ENCODE peak calls at places on chromosomes 1 and 21, in nine cellular contexts. E is HL-60; G is mesothelial cell of epicardium; I is CD8-positive, alpha-beta T cell; U is PC-3; K is GM23338; O is lower leg skin; R is right lobe of liver; P is WTC11. T is an unnamed sample.

GRCh38 chr21:46455575-46456385 is 2.9 kb upstream of the DIP2A start:
- DNase-seq in O (no peak), I (no peak), P (no peak), K (no peak), E (no peak), R (no peak), U (peak), G (no peak), T (no peak)

GRCh38 chr1:26597629-26598039 is 68.1 kb downstream of the RPS6KA1 start:
- DNase-seq in K (peak), I (no peak), G (no peak), E (peak), U (peak), O (no peak), P (no peak), R (no peak), T (no peak)

GRCh38 chr1:37727186-37727585 is 34.9 kb downstream of the CDCA8 start:
- DNase-seq in R (no peak), P (no peak), E (no peak), K (no peak), I (no peak), O (peak), U (no peak), G (no peak), T (no peak)

GRCh38 chr1:118122234-118123004 is 62.6 kb downstream of the SPAG17 start:
- DNase-seq in G (no peak), U (peak), I (no peak), R (no peak), P (no peak), O (no peak), E (no peak), K (no peak), T (no peak)

GRCh38 chr1:162292422-162292849 is 84.2 kb downstream of the SPATA46 start:
- DNase-seq in U (no peak), I (no peak), G (no peak), K (peak), P (no peak), O (no peak), E (no peak), R (no peak), T (no peak)

GRCh38 chr1:197356723-197357533 is 88.9 kb downstream of the CRB1 start:
- DNase-seq in G (no peak), P (peak), I (no peak), O (no peak), E (peak), K (peak), R (no peak), U (peak), T (peak)

GRCh38 chr1:78045850-78046778 is at the start of gene GIPC2:
- DNase-seq in E (no peak), U (no peak), K (peak), G (peak), P (peak), O (no peak), I (peak), R (peak), T (no peak)

GRCh38 chr1:33169290-33170055 is 12.4 kb downstream of the TRIM62 start:
- DNase-seq in E (no peak), G (no peak), I (no peak), R (no peak), U (no peak), P (no peak), K (no peak), O (no peak), T (no peak)

GRCh38 chr1:189769448-189769847 is 708.2 kb downstream of the BRINP3 start:
- DNase-seq in P (no peak), I (no peak), U (no peak), K (no peak), O (no peak), R (no peak), E (no peak), G (no peak), T (no peak)

GRCh38 chr1:87632232-87632631 is 303.6 kb downstream of the LMO4 start:
- DNase-seq in O (no peak), U (peak), K (no peak), I (no peak), P (no peak), R (no peak), E (no peak), G (no peak), T (no peak)

GRCh38 chr1:107000907-107001306 is 55.6 kb upstream of the PRMT6 start:
- DNase-seq in P (no peak), R (no peak), I (no peak), K (no peak), G (no peak), U (no peak), O (no peak), E (no peak), T (no peak)

GRCh38 chr1:150575518-150576366 is 3.7 kb downstream of the MCL1 start:
- DNase-seq in K (peak), P (no peak), E (no peak), U (no peak), O (no peak), I (no peak), G (no peak), R (no peak), T (no peak)

GRCh38 chr1:53139911-53140310 is 2.5 kb downstream of the SLC1A7 start:
- DNase-seq in G (no peak), I (no peak), R (no peak), U (peak), O (no peak), E (no peak), P (no peak), K (no peak), T (no peak)

GRCh38 chr1:11400155-11400554 is 78.8 kb upstream of the DISP3 start:
- DNase-seq in G (no peak), P (no peak), I (no peak), R (no peak), K (no peak), O (no peak), E (no peak), U (no peak), T (no peak)

GRCh38 chr1:183185941-183186490 is at the start of gene LAMC2:
- DNase-seq in G (peak), P (peak), K (peak), U (peak), O (peak), I (no peak), E (no peak), R (peak), T (peak)

GRCh38 chr1:145858238-145858936 is 494 bp downstream of the PIAS3 start:
- DNase-seq in K (peak), I (peak), U (peak), G (peak), E (peak), R (peak), O (peak), P (peak), T (peak)

GRCh38 chr1:110053557-110054428 is 16.7 kb downstream of the ALX3 start:
- DNase-seq in G (peak), I (peak), E (peak), K (peak), R (peak), U (peak), P (peak), O (peak), T (peak)

GRCh38 chr1:162003825-162004205 is 19.9 kb downstream of the OLFML2B start:
- DNase-seq in I (no peak), K (no peak), R (no peak), O (peak), E (peak), U (peak), G (no peak), P (no peak), T (no peak)

GRCh38 chr1:40740039-40740991 is 43.3 kb upstream of the KCNQ4 start:
- DNase-seq in U (no peak), E (no peak), K (no peak), I (no peak), R (no peak), P (no peak), O (no peak), G (no peak), T (no peak)

GRCh38 chr1:181310560-181310959 is 172.8 kb upstream of the CACNA1E start:
- DNase-seq in U (peak), G (no peak), R (no peak), P (no peak), K (no peak), I (no peak), O (no peak), E (no peak), T (no peak)

GRCh38 chr1:86696522-86696921 is 7.9 kb upstream of the SH3GLB1 start:
- DNase-seq in U (peak), I (no peak), K (no peak), E (no peak), R (no peak), G (no peak), O (no peak), P (no peak), T (no peak)

GRCh38 chr1:9009438-9010366 is 16.5 kb downstream of the SLC2A7 start:
- DNase-seq in G (no peak), I (no peak), E (peak), U (peak), R (no peak), O (no peak), K (peak), P (peak), T (peak)

GRCh38 chr1:150173161-150173585 is 23.5 kb downstream of the PLEKHO1 start:
- DNase-seq in E (no peak), P (no peak), R (no peak), I (no peak), U (no peak), O (no peak), K (peak), G (no peak), T (no peak)

GRCh38 chr1:195886000-195886399 is 722.2 kb downstream of the KCNT2 start:
- DNase-seq in K (peak), I (no peak), P (no peak), G (no peak), R (no peak), E (no peak), U (no peak), O (no peak), T (no peak)

GRCh38 chr1:118118469-118118868 is 66.6 kb downstream of the SPAG17 start:
- DNase-seq in K (no peak), E (no peak), O (no peak), U (no peak), R (peak), I (no peak), P (no peak), G (no peak), T (no peak)

GRCh38 chr1:2972879-2973575 is 48.2 kb upstream of the ACTRT2 start:
- DNase-seq in E (no peak), G (peak), I (no peak), R (peak), P (no peak), O (peak), K (no peak), U (no peak), T (no peak)

GRCh38 chr1:2496087-2496622 is 20.1 kb downstream of the PLCH2 start:
- DNase-seq in G (no peak), K (no peak), R (no peak), U (no peak), E (no peak), O (no peak), I (peak), P (no peak), T (no peak)

GRCh38 chr1:81915937-81916336 is 115.2 kb downstream of the ADGRL2 start:
- DNase-seq in P (no peak), U (no peak), I (no peak), R (no peak), O (no peak), G (no peak), K (no peak), E (no peak), T (no peak)

GRCh38 chr1:111082421-111083192 is 57.3 kb downstream of the DRAM2 start:
- DNase-seq in U (peak), E (no peak), G (no peak), P (no peak), O (no peak), R (no peak), K (no peak), I (no peak), T (no peak)

GRCh38 chr1:198333744-198334143 is 176.9 kb downstream of the NEK7 start:
- DNase-seq in I (no peak), K (no peak), U (peak), R (no peak), O (no peak), P (no peak), E (no peak), G (no peak), T (no peak)

GRCh38 chr1:27418786-27419185 is 26.4 kb downstream of the GPR3 start:
- DNase-seq in K (peak), G (no peak), R (no peak), U (no peak), O (no peak), E (no peak), I (no peak), P (no peak), T (no peak)

GRCh38 chr1:32753532-32754281 is 51.1 kb upstream of the SYNC start:
- DNase-seq in P (peak), R (peak), U (peak), O (peak), G (peak), K (peak), E (peak), I (peak), T (peak)

GRCh38 chr1:235640580-235640979 is 9.0 kb downstream of the GNG4 start:
- DNase-seq in U (no peak), I (no peak), P (no peak), E (no peak), K (no peak), O (peak), R (no peak), G (no peak), T (no peak)
- TF ChIP-seq CTCF in U (no peak), I (no peak), P (no peak), E (no peak), K (no peak), O (no peak), R (no peak), G (no peak), T (no peak)

GRCh38 chr21:26842976-26843911 is 2.0 kb downstream of the ADAMTS1 start:
- DNase-seq in R (peak), E (no peak), U (peak), K (peak), P (peak), I (peak), G (peak), O (peak), T (peak)
- TF ChIP-seq CTCF in R (no peak), E (no peak), U (peak), K (peak), P (no peak), I (no peak), G (peak), O (no peak), T (peak)

GRCh38 chr1:84541679-84542078 is 32.6 kb downstream of the CTBS start:
- DNase-seq in G (no peak), U (peak), O (no peak), P (no peak), R (no peak), E (no peak), I (no peak), K (peak), T (no peak)
- TF ChIP-seq CTCF in G (no peak), U (peak), O (no peak), P (no peak), R (peak), E (no peak), I (no peak), K (peak), T (no peak)

GRCh38 chr1:212981571-212982328 is 31.4 kb downstream of the VASH2 start:
- DNase-seq in G (no peak), I (no peak), U (no peak), O (peak), P (no peak), R (no peak), K (no peak), E (no peak), T (no peak)
- TF ChIP-seq CTCF in G (no peak), I (no peak), U (no peak), O (no peak), P (no peak), R (no peak), K (no peak), E (no peak), T (no peak)

GRCh38 chr1:167515893-167516321 is 2.4 kb downstream of the CD247 start:
- DNase-seq in U (no peak), P (no peak), E (no peak), G (no peak), O (no peak), K (no peak), R (no peak), I (no peak), T (no peak)

GRCh38 chr1:167518331-167518700 is at the start of gene CD247:
- DNase-seq in P (no peak), O (no peak), G (no peak), E (no peak), K (no peak), U (no peak), I (peak), R (no peak), T (no peak)

GRCh38 chr1:167515461-167515860 is 2.9 kb downstream of the CD247 start:
- DNase-seq in P (no peak), E (no peak), U (no peak), R (no peak), K (no peak), G (no peak), O (no peak), I (no peak), T (no peak)

GRCh38 chr1:167517535-167518330 is 596 bp downstream of the CD247 start:
- DNase-seq in K (no peak), R (no peak), P (no peak), U (peak), O (no peak), E (no peak), I (peak), G (no peak), T (no peak)

GRCh38 chr1:167516404-167517388 is 1.6 kb downstream of the CD247 start:
- DNase-seq in P (no peak), U (no peak), R (no peak), G (no peak), K (no peak), I (peak), E (no peak), O (no peak), T (no peak)
- TF ChIP-seq CTCF in P (no peak), U (no peak), R (no peak), G (no peak), K (no peak), I (no peak), E (no peak), O (no peak), T (no peak)

T was measured in neural crest cell.